ENCODE peak calls at places on chromosomes 13 and 19, in four cellular contexts. S, L, I and Q are unnamed samples.

GRCh38 chr13:33075996-33076395 is 59.8 kb downstream of the KL start:
- DNase-seq in S (no peak), L (no peak), I (no peak), Q (no peak)

GRCh38 chr19:16541526-16542044 is 652 bp downstream of the CHERP start:
- DNase-seq in S (no peak), L (no peak), I (no peak), Q (no peak)

GRCh38 chr19:3919793-3920192 is 13.1 kb upstream of the NMRK2 start:
- DNase-seq in S (no peak), L (no peak), I (no peak), Q (no peak)

GRCh38 chr13:112170823-112171569 is 104.0 kb downstream of the SOX1 start:
- DNase-seq in S (no peak), L (no peak), I (no peak), Q (peak)

GRCh38 chr13:49625392-49626137 is 2.7 kb upstream of the ARL11 start:
- DNase-seq in S (peak), L (no peak), I (no peak), Q (no peak)

GRCh38 chr13:76813874-76814273 is 72.3 kb downstream of the KCTD12 start:
- DNase-seq in S (no peak), L (no peak), I (no peak), Q (no peak)

GRCh38 chr19:2315121-2315817 is 7.3 kb upstream of the LINGO3 start:
- DNase-seq in S (no peak), L (no peak), I (no peak), Q (no peak)

GRCh38 chr19:6070179-6071102 is 39.9 kb downstream of the RFX2 start:
- DNase-seq in S (no peak), L (no peak), I (no peak), Q (no peak)

GRCh38 chr19:36151144-36152051 is 849 bp downstream of the COX7A1 start:
- DNase-seq in S (peak), L (no peak), I (no peak), Q (no peak)

GRCh38 chr19:53873451-53874383 is 6.0 kb downstream of the MYADM start:
- DNase-seq in S (no peak), L (no peak), I (no peak), Q (no peak)

GRCh38 chr13:40026741-40027140 is 371.3 kb downstream of the COG6 start:
- DNase-seq in S (no peak), L (no peak), I (no peak), Q (no peak)

GRCh38 chr13:42926555-42926954 is 65.5 kb downstream of the EPSTI1 start:
- DNase-seq in S (no peak), L (no peak), I (no peak), Q (no peak)

GRCh38 chr13:40181203-40181845 is 485.1 kb downstream of the FOXO1 start:
- DNase-seq in S (no peak), L (no peak), I (peak), Q (no peak)

GRCh38 chr13:33349996-33350826 is 64.7 kb upstream of the STARD13 start:
- DNase-seq in S (peak), L (peak), I (peak), Q (peak)

GRCh38 chr19:52307275-52307674 is 10.3 kb downstream of the ZNF480 start:
- DNase-seq in S (no peak), L (no peak), I (peak), Q (no peak)

GRCh38 chr19:756232-756631 is 5.3 kb downstream of the MISP start:
- DNase-seq in S (no peak), L (no peak), I (peak), Q (no peak)

GRCh38 chr19:32908641-32909190 is 39.1 kb upstream of the SLC7A9 start:
- DNase-seq in S (no peak), L (no peak), I (no peak), Q (no peak)

GRCh38 chr19:46495789-46496099 is at the start of gene PNMA8B:
- DNase-seq in S (peak), L (peak), I (peak), Q (peak)

GRCh38 chr13:103605546-103606326 is 539.5 kb upstream of the SLC10A2 start:
- DNase-seq in S (no peak), L (no peak), I (no peak), Q (no peak)

GRCh38 chr13:34435338-34435737 is 506.7 kb upstream of the NBEA start:
- DNase-seq in S (no peak), L (no peak), I (peak), Q (no peak)

GRCh38 chr13:98535501-98536357 is 41.2 kb downstream of the STK24 start:
- DNase-seq in S (no peak), L (no peak), I (peak), Q (no peak)

GRCh38 chr19:44752816-44753618 is 4.5 kb downstream of the BCL3 start:
- DNase-seq in S (peak), L (no peak), I (peak), Q (no peak)
- TF ChIP-seq CTCF in S (no peak), L (no peak), I (peak), Q (peak)

GRCh38 chr13:74573654-74574053 is 439.4 kb upstream of the KLF12 start:
- DNase-seq in S (no peak), L (no peak), I (no peak), Q (no peak)
- TF ChIP-seq CTCF in S (no peak), L (peak), I (peak), Q (no peak)

GRCh38 chr19:48491793-48492123 is 19.9 kb downstream of the LMTK3 start:
- DNase-seq in S (no peak), L (no peak), I (no peak), Q (no peak)

GRCh38 chr19:48487944-48488343 is 18.8 kb downstream of the CYTH2 start:
- DNase-seq in S (peak), L (no peak), I (peak), Q (no peak)

GRCh38 chr19:48487544-48487943 is 18.4 kb downstream of the CYTH2 start:
- DNase-seq in S (no peak), L (no peak), I (no peak), Q (no peak)

GRCh38 chr19:48490980-48491792 is 20.4 kb downstream of the LMTK3 start:
- DNase-seq in S (no peak), L (no peak), I (no peak), Q (no peak)

GRCh38 chr19:48489608-48490216 is 20.5 kb downstream of the CYTH2 start:
- DNase-seq in S (peak), L (peak), I (peak), Q (peak)
- TF ChIP-seq CTCF in S (peak), L (peak), I (peak), Q (peak)

DNA sequence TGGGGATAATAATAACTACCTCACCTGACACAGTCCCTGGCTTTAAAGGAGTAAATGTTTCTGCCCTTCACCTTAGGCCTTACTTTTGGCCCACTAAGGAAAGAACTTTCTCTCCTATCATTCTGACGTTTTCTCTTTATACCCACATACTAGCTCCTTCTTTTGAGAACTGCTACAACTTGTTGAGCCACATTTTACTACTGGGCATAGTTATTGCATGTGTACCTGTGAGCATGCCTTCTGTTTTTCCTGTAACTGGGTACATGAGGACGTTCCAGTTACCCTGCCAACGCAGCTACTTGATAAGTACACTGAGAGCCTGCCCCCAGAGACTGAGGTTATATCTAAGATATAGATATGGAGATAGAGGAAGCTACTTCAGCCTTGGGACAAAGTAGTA is 3.6 kb downstream of the CCDC169 start:
- DNase-seq in S (no peak), L (no peak), I (no peak), Q (no peak)
- TF ChIP-seq CTCF in S (no peak), L (no peak), I (no peak), Q (no peak)

DNA sequence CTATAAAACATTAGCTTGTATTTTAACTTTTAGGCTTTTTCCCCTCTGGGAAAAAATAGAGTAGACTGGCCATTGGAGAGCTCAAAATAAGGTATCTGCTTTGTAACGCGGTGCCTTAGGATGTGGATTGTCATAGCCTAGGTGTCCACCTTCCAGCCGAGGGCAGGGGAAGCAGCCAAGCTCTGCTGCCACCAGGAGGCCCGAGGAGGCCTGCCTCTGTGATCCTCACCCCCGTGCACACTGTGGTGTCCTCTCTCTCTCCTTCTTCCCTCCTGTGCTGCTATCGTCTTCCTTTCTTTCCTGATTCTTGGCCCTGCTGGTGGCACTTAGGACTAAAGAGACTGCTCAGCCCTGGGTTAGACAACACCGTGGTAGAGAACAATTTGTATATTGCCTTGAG is 11.3 kb downstream of the HNRNPM start:
- DNase-seq in S (no peak), L (no peak), I (no peak), Q (no peak)
- TF ChIP-seq CTCF in S (peak), L (peak), I (peak), Q (peak)

GRCh38 chr13:113627136-113627535 is 30.9 kb downstream of the ATP4B start:
- DNase-seq in S (no peak), L (no peak), I (no peak), Q (no peak)
- TF ChIP-seq CTCF in S (no peak), L (no peak), I (no peak), Q (no peak)

GRCh38 chr13:44780586-44781280 is 204.6 kb upstream of the TSC22D1 start:
- DNase-seq in S (no peak), L (no peak), I (no peak), Q (no peak)

GRCh38 chr13:44783987-44784734 is 205.1 kb downstream of the NUFIP1 start:
- DNase-seq in S (no peak), L (no peak), I (no peak), Q (no peak)

GRCh38 chr13:44779085-44779484 is 203.0 kb upstream of the TSC22D1 start:
- DNase-seq in S (no peak), L (no peak), I (no peak), Q (no peak)
- TF ChIP-seq CTCF in S (no peak), L (no peak), I (no peak), Q (no peak)

DNA sequence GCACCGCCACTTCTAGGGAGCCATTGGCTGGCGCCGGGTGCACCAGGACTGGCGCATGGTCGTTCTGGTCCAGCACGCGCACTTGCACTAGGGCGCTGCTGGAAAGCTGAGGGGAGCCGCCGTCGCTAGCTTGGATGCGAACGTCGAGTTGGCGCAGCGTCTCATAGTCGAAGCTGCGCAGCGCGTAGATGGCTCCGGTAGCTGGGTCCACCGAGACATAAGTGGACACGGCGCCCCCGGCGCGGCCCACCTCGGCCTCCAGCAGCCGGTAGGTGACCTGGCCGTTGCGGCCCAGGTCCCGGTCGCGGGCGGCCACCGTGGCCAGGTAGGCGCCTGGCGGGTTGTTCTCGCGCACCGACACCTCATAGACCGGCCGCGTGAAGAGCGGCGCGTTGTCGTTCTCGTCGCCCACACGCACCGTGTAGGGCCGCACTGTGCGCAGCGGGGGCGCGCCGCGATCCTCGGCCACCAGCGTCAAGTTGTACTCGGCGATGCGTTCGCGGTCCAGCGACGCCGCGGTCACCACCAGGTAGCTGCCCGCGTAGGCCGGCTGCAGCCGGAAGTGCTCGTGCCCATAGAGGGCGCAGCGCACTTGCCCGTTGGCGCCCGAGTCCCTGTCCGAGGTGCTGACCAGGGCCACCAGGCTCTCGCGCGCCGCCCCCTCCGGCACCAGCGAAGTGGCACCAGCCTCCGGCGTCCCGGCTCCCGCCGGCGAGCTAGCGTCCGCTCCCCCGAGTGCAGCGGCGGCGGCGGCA is 1.7 kb downstream of the PCDH8 start:
- DNase-seq in S (peak), L (peak), I (no peak), Q (peak)
- TF ChIP-seq CTCF in S (peak), L (peak), I (peak), Q (peak)

DNA sequence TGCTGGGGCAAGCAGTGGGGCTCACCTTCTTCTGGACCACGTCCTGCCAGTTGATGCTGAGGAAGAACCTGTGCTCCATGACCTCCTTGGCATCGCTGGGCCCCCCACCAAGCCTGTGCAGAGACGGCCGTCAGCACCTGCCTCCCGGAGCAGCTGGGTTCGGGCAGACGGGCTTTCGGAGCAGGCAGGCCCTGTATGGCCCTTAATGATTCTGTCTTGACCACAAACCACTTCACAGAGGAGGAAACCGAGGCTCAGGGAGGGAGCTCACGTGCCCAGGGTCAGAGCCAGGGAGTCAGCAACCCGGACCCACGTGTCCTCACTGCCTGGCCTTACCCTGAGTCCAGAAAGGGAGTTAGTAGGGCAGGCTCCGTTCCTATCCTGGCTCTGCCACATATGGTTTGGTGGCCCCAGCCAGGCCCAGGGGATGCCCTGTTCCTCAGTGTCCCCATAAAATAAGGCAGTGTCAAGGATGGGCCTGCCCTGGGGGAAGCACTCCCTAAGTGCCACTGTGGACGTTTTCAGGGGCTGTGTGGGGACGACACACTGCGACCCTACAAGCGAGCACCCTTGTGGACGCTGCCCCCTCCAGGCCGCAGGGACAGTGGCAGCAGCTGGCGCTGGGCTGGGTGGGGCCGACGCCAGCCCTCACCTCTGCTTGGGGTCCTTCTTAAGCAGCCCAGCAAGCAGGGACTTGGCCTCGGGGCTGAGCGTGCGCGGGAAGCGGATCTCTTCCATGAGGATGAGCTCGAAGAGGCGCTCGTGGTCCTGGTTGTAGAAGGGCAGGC is 8.9 kb upstream of the CCNP start:
- DNase-seq in S (no peak), L (no peak), I (no peak), Q (no peak)
- TF ChIP-seq CTCF in S (no peak), L (peak), I (peak), Q (peak)

DNA sequence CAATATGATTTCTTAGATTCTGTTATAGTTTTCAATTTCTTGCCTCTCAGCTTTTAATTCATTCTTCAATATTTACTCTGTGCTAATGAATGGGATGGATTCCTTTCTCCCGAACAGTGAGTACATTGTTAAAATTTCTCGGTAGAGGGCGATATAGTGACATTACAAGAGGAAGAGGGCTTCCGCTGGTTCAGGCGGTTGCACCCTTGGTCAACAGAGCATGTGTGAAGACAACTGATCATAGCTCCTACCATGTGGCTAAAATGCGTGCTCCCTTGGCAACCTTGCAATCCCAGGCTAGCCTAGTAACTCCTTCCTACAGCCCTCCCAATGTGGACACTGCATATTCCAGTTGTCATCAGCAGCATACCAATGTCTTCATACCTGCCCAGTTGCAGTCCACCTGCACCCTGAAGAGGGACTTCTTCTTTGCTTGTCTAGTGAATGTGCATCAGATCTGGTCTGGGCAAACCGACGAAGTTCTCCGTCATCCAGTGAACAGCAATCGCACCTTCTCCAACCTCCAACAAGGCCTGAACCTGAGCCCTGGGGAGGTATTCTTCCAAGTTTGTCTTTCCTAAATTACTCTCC is 653.0 kb upstream of the GPC6 start:
- DNase-seq in S (no peak), L (no peak), I (peak), Q (no peak)
- TF ChIP-seq CTCF in S (no peak), L (peak), I (peak), Q (peak)